ENCODE peak calls at places on chromosomes 1 and 21, in seven cellular contexts. One of them, this sample, is unnamed.

GRCh38 chr1:160097196-160097910 is 1.1 kb downstream of the IGSF8 start:
- DNase-seq in breast epithelium: no peak
- DNase-seq in neural progenitor cell: no peak
- DNase-seq in fibroblast of villous mesenchyme: no peak
- DNase-seq in upper lobe of right lung: peak
- DNase-seq in choroid plexus epithelial cell: no peak
- DNase-seq in fibroblast of pulmonary artery: no peak
- DNase-seq in this sample: no peak

GRCh38 chr1:222815367-222815765 is 527 bp downstream of the DISP1 start:
- DNase-seq in neural progenitor cell: no peak
- DNase-seq in fibroblast of villous mesenchyme: no peak
- DNase-seq in upper lobe of right lung: no peak
- DNase-seq in choroid plexus epithelial cell: no peak
- DNase-seq in fibroblast of pulmonary artery: peak
- DNase-seq in breast epithelium: peak
- DNase-seq in this sample: peak

GRCh38 chr1:156146006-156146748 is 7.2 kb upstream of the SEMA4A start:
- DNase-seq in breast epithelium: peak
- DNase-seq in neural progenitor cell: peak
- DNase-seq in choroid plexus epithelial cell: peak
- DNase-seq in upper lobe of right lung: peak
- DNase-seq in fibroblast of villous mesenchyme: peak
- DNase-seq in fibroblast of pulmonary artery: peak
- DNase-seq in this sample: peak

GRCh38 chr1:3483801-3484444 is 29.5 kb downstream of the ARHGEF16 start:
- DNase-seq in fibroblast of villous mesenchyme: peak
- DNase-seq in choroid plexus epithelial cell: peak
- DNase-seq in neural progenitor cell: peak
- DNase-seq in upper lobe of right lung: no peak
- DNase-seq in fibroblast of pulmonary artery: peak
- DNase-seq in breast epithelium: no peak
- DNase-seq in this sample: no peak

GRCh38 chr1:150931773-150932172 is 5.6 kb downstream of the SETDB1 start:
- DNase-seq in breast epithelium: no peak
- DNase-seq in fibroblast of villous mesenchyme: peak
- DNase-seq in neural progenitor cell: no peak
- DNase-seq in upper lobe of right lung: no peak
- DNase-seq in choroid plexus epithelial cell: peak
- DNase-seq in fibroblast of pulmonary artery: peak
- DNase-seq in this sample: peak

GRCh38 chr1:96234299-96234698 is 487.3 kb upstream of the PTBP2 start:
- DNase-seq in neural progenitor cell: no peak
- DNase-seq in breast epithelium: no peak
- DNase-seq in upper lobe of right lung: peak
- DNase-seq in fibroblast of villous mesenchyme: peak
- DNase-seq in choroid plexus epithelial cell: peak
- DNase-seq in fibroblast of pulmonary artery: peak
- DNase-seq in this sample: peak

GRCh38 chr1:82086739-82087138 is 286.0 kb downstream of the ADGRL2 start:
- DNase-seq in fibroblast of villous mesenchyme: no peak
- DNase-seq in fibroblast of pulmonary artery: no peak
- DNase-seq in upper lobe of right lung: no peak
- DNase-seq in neural progenitor cell: no peak
- DNase-seq in breast epithelium: no peak
- DNase-seq in choroid plexus epithelial cell: peak
- DNase-seq in this sample: no peak

GRCh38 chr1:240207073-240207709 is 115.5 kb downstream of the FMN2 start:
- DNase-seq in fibroblast of villous mesenchyme: no peak
- DNase-seq in neural progenitor cell: no peak
- DNase-seq in breast epithelium: no peak
- DNase-seq in fibroblast of pulmonary artery: no peak
- DNase-seq in upper lobe of right lung: no peak
- DNase-seq in choroid plexus epithelial cell: no peak
- DNase-seq in this sample: no peak

GRCh38 chr1:238242156-238242555 is 351.4 kb upstream of the ZP4 start:
- DNase-seq in breast epithelium: no peak
- DNase-seq in neural progenitor cell: no peak
- DNase-seq in fibroblast of pulmonary artery: no peak
- DNase-seq in fibroblast of villous mesenchyme: peak
- DNase-seq in choroid plexus epithelial cell: no peak
- DNase-seq in upper lobe of right lung: no peak
- DNase-seq in this sample: no peak

GRCh38 chr1:162374406-162374805 is 2.2 kb downstream of the SPATA46 start:
- DNase-seq in fibroblast of pulmonary artery: no peak
- DNase-seq in neural progenitor cell: no peak
- DNase-seq in upper lobe of right lung: no peak
- DNase-seq in choroid plexus epithelial cell: no peak
- DNase-seq in breast epithelium: no peak
- DNase-seq in fibroblast of villous mesenchyme: no peak
- DNase-seq in this sample: no peak

GRCh38 chr1:68815632-68816031 is 318.8 kb upstream of the DEPDC1 start:
- DNase-seq in upper lobe of right lung: no peak
- DNase-seq in choroid plexus epithelial cell: no peak
- DNase-seq in breast epithelium: no peak
- DNase-seq in fibroblast of pulmonary artery: no peak
- DNase-seq in neural progenitor cell: no peak
- DNase-seq in fibroblast of villous mesenchyme: no peak
- DNase-seq in this sample: no peak

GRCh38 chr1:233253231-233254038 is 42.1 kb downstream of the PCNX2 start:
- DNase-seq in fibroblast of villous mesenchyme: no peak
- DNase-seq in upper lobe of right lung: no peak
- DNase-seq in fibroblast of pulmonary artery: no peak
- DNase-seq in choroid plexus epithelial cell: no peak
- DNase-seq in breast epithelium: no peak
- DNase-seq in neural progenitor cell: peak
- DNase-seq in this sample: no peak

GRCh38 chr1:42684139-42684538 is 1.9 kb downstream of the YBX1 start:
- DNase-seq in fibroblast of villous mesenchyme: peak
- DNase-seq in fibroblast of pulmonary artery: no peak
- DNase-seq in upper lobe of right lung: no peak
- DNase-seq in choroid plexus epithelial cell: peak
- DNase-seq in breast epithelium: no peak
- DNase-seq in neural progenitor cell: peak
- DNase-seq in this sample: peak

GRCh38 chr1:210447456-210448057 is 118.9 kb downstream of the HHAT start:
- DNase-seq in upper lobe of right lung: no peak
- DNase-seq in neural progenitor cell: no peak
- DNase-seq in fibroblast of villous mesenchyme: no peak
- DNase-seq in fibroblast of pulmonary artery: no peak
- DNase-seq in breast epithelium: no peak
- DNase-seq in choroid plexus epithelial cell: no peak
- DNase-seq in this sample: no peak

GRCh38 chr1:38071530-38072266 is 25.1 kb upstream of the POU3F1 start:
- DNase-seq in neural progenitor cell: no peak
- DNase-seq in fibroblast of pulmonary artery: peak
- DNase-seq in fibroblast of villous mesenchyme: peak
- DNase-seq in choroid plexus epithelial cell: peak
- DNase-seq in breast epithelium: no peak
- DNase-seq in upper lobe of right lung: no peak
- DNase-seq in this sample: peak

GRCh38 chr1:236103646-236104218 is 38.6 kb upstream of the GPR137B start:
- DNase-seq in fibroblast of villous mesenchyme: peak
- DNase-seq in neural progenitor cell: peak
- DNase-seq in breast epithelium: no peak
- DNase-seq in upper lobe of right lung: no peak
- DNase-seq in fibroblast of pulmonary artery: peak
- DNase-seq in choroid plexus epithelial cell: peak
- DNase-seq in this sample: peak

GRCh38 chr21:17699524-17700189 is 87.0 kb upstream of the BTG3 start:
- DNase-seq in fibroblast of pulmonary artery: no peak
- DNase-seq in fibroblast of villous mesenchyme: no peak
- DNase-seq in upper lobe of right lung: no peak
- DNase-seq in breast epithelium: no peak
- DNase-seq in neural progenitor cell: no peak
- DNase-seq in choroid plexus epithelial cell: no peak
- DNase-seq in this sample: no peak

GRCh38 chr1:24109686-24110475 is 2.1 kb downstream of the MYOM3 start:
- DNase-seq in neural progenitor cell: no peak
- DNase-seq in fibroblast of villous mesenchyme: no peak
- DNase-seq in choroid plexus epithelial cell: no peak
- DNase-seq in fibroblast of pulmonary artery: no peak
- DNase-seq in breast epithelium: no peak
- DNase-seq in upper lobe of right lung: peak
- DNase-seq in this sample: no peak

GRCh38 chr21:43290529-43291346 is 121.9 kb downstream of the CRYAA start:
- DNase-seq in fibroblast of villous mesenchyme: no peak
- DNase-seq in choroid plexus epithelial cell: no peak
- DNase-seq in upper lobe of right lung: peak
- DNase-seq in breast epithelium: no peak
- DNase-seq in neural progenitor cell: peak
- DNase-seq in fibroblast of pulmonary artery: no peak
- DNase-seq in this sample: no peak

GRCh38 chr1:20385630-20386029 is 95.0 kb downstream of the VWA5B1 start:
- DNase-seq in neural progenitor cell: no peak
- DNase-seq in fibroblast of pulmonary artery: no peak
- DNase-seq in choroid plexus epithelial cell: no peak
- DNase-seq in fibroblast of villous mesenchyme: no peak
- DNase-seq in breast epithelium: no peak
- DNase-seq in upper lobe of right lung: no peak
- DNase-seq in this sample: no peak

GRCh38 chr1:150696151-150696550 is 803 bp downstream of the GOLPH3L start:
- DNase-seq in upper lobe of right lung: no peak
- DNase-seq in neural progenitor cell: no peak
- DNase-seq in breast epithelium: no peak
- DNase-seq in fibroblast of pulmonary artery: no peak
- DNase-seq in choroid plexus epithelial cell: no peak
- DNase-seq in fibroblast of villous mesenchyme: no peak
- DNase-seq in this sample: no peak

DNA sequence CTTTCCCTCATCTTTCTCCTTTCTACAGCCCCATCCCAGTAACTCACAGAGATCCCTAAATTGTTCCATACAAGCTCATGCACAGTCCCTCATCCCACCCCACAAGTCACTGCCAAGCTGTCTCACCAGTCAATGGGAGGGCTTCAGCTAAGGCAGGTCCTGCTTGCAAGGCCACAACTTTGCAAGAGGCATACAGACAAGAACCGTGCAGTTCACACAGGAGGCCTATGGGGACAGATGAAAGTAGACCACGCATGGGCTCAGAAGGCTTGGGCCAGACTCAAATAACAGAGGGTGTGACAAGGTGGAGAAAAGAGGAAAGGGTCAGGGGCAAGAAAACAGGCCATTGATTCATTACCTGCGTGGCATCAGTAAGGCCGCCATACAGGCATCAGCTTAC is 15.1 kb downstream of the RGS8 start:
- DNase-seq in upper lobe of right lung: no peak
- DNase-seq in choroid plexus epithelial cell: no peak
- DNase-seq in breast epithelium: no peak
- DNase-seq in fibroblast of villous mesenchyme: no peak
- DNase-seq in fibroblast of pulmonary artery: no peak
- DNase-seq in neural progenitor cell: no peak
- DNase-seq in this sample: no peak
- TF ChIP-seq CTCF in upper lobe of right lung: no peak
- TF ChIP-seq CTCF in choroid plexus epithelial cell: no peak
- TF ChIP-seq CTCF in breast epithelium: no peak
- TF ChIP-seq CTCF in fibroblast of villous mesenchyme: no peak
- TF ChIP-seq CTCF in fibroblast of pulmonary artery: no peak
- TF ChIP-seq CTCF in neural progenitor cell: no peak
- TF ChIP-seq CTCF in this sample: no peak

DNA sequence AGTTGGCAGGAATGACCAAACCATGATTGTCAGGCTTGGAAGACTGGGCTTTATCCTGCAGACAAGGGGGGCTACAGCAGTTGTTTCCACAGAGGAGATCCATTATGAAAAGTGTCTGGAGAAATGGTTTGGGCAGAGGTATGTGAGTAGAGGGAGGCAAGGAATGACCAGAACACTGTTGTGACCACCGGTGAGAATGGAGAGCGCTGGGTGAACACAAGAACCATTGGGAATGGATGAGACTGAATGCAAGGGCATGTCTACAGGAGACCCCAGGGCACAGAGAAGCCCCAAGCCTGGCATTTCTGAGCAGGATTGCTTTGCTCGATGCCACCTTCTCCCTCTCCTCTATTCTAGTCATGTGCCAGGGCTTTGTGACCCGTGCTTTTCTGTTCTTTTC is 125.1 kb downstream of the CACNA1E start:
- DNase-seq in breast epithelium: no peak
- DNase-seq in fibroblast of villous mesenchyme: no peak
- DNase-seq in choroid plexus epithelial cell: no peak
- DNase-seq in fibroblast of pulmonary artery: no peak
- DNase-seq in neural progenitor cell: no peak
- DNase-seq in upper lobe of right lung: no peak
- DNase-seq in this sample: no peak
- H3K4me3 ChIP-seq in breast epithelium: no peak
- H3K4me3 ChIP-seq in fibroblast of villous mesenchyme: no peak
- H3K4me3 ChIP-seq in choroid plexus epithelial cell: no peak
- H3K4me3 ChIP-seq in fibroblast of pulmonary artery: no peak
- H3K4me3 ChIP-seq in neural progenitor cell: no peak
- H3K4me3 ChIP-seq in upper lobe of right lung: no peak
- H3K4me3 ChIP-seq in this sample: no peak

GRCh38 chr1:25820247-25821111 is 725 bp downstream of the MTFR1L start:
- DNase-seq in fibroblast of villous mesenchyme: peak
- DNase-seq in fibroblast of pulmonary artery: peak
- DNase-seq in choroid plexus epithelial cell: peak
- DNase-seq in upper lobe of right lung: peak
- DNase-seq in breast epithelium: no peak
- DNase-seq in neural progenitor cell: peak
- DNase-seq in this sample: peak

GRCh38 chr1:25818569-25818968 is 1.2 kb upstream of the MTFR1L start:
- DNase-seq in neural progenitor cell: no peak
- DNase-seq in upper lobe of right lung: peak
- DNase-seq in fibroblast of villous mesenchyme: no peak
- DNase-seq in choroid plexus epithelial cell: no peak
- DNase-seq in fibroblast of pulmonary artery: no peak
- DNase-seq in breast epithelium: no peak
- DNase-seq in this sample: no peak

GRCh38 chr1:25819496-25820246 is at the start of gene MTFR1L:
- DNase-seq in fibroblast of pulmonary artery: peak
- DNase-seq in neural progenitor cell: peak
- DNase-seq in breast epithelium: peak
- DNase-seq in fibroblast of villous mesenchyme: peak
- DNase-seq in upper lobe of right lung: peak
- DNase-seq in choroid plexus epithelial cell: peak
- DNase-seq in this sample: peak

GRCh38 chr1:25816112-25816718 is 3.5 kb upstream of the MTFR1L start:
- DNase-seq in breast epithelium: no peak
- DNase-seq in upper lobe of right lung: peak
- DNase-seq in fibroblast of villous mesenchyme: no peak
- DNase-seq in neural progenitor cell: no peak
- DNase-seq in fibroblast of pulmonary artery: no peak
- DNase-seq in choroid plexus epithelial cell: no peak
- DNase-seq in this sample: no peak

GRCh38 chr1:25817840-25818501 is 1.8 kb upstream of the MTFR1L start:
- DNase-seq in neural progenitor cell: no peak
- DNase-seq in upper lobe of right lung: peak
- DNase-seq in breast epithelium: no peak
- DNase-seq in choroid plexus epithelial cell: no peak
- DNase-seq in fibroblast of villous mesenchyme: no peak
- DNase-seq in fibroblast of pulmonary artery: no peak
- DNase-seq in this sample: no peak
- TF ChIP-seq CTCF in neural progenitor cell: peak
- TF ChIP-seq CTCF in upper lobe of right lung: no peak
- TF ChIP-seq CTCF in breast epithelium: no peak
- TF ChIP-seq CTCF in choroid plexus epithelial cell: peak
- TF ChIP-seq CTCF in fibroblast of villous mesenchyme: peak
- TF ChIP-seq CTCF in fibroblast of pulmonary artery: no peak
- TF ChIP-seq CTCF in this sample: no peak

DNA sequence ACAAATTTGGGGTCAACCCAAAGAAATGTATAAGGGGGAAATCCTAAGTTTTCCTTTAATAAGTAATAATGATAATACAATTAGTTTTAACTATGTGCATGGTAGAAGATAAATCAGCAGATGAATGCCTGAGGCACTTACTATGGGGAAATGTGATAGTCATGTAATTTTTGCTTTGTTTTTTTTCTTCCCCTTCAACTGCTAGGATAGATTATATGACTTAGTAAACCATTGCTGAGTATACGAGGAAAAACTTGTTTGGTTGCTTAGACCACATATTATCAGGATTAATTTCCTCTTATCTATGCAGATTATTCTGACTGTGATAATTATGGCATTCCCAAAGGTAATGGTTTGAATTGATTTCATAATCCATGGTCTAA is 181.1 kb downstream of the TGFB2 start:
- DNase-seq in breast epithelium: no peak
- DNase-seq in fibroblast of villous mesenchyme: no peak
- DNase-seq in fibroblast of pulmonary artery: no peak
- DNase-seq in neural progenitor cell: no peak
- DNase-seq in choroid plexus epithelial cell: no peak
- DNase-seq in upper lobe of right lung: no peak
- DNase-seq in this sample: no peak
- H3K4me3 ChIP-seq in breast epithelium: no peak
- H3K4me3 ChIP-seq in fibroblast of villous mesenchyme: no peak
- H3K4me3 ChIP-seq in fibroblast of pulmonary artery: no peak
- H3K4me3 ChIP-seq in neural progenitor cell: no peak
- H3K4me3 ChIP-seq in choroid plexus epithelial cell: no peak
- H3K4me3 ChIP-seq in upper lobe of right lung: no peak
- H3K4me3 ChIP-seq in this sample: no peak